ENCODE peak calls at places on chromosomes 12 and 14, in nine cellular contexts. F is stimulated activated CD4-positive, alpha-beta T cell treated with anti-CD3 and anti-CD28 coated beads, Interleukin-1b, Interleukin-23, amount 100 ng/mL, for 1 hour; E is NCI-H1417; X is A172; G is ureter; O is LoVo; I is AG20443; V is stomach; H is activated T-cell treated with anti-CD3 and anti-CD28 coated beads for 1 hour. K is an unnamed sample.

GRCh38 chr12:74539765-74540526 is 2.3 kb downstream of the ATXN7L3B start:
- DNase-seq in F (no peak), E (peak), X (no peak), G (no peak), O (no peak), I (no peak), V (no peak), H (no peak), K (peak)

GRCh38 chr14:72291908-72292688 is 359.9 kb downstream of the RGS6 start:
- DNase-seq in F (no peak), E (peak), X (peak), G (no peak), O (peak), I (peak), V (no peak), H (no peak), K (no peak)

GRCh38 chr14:102838531-102838930 is 61.3 kb downstream of the TRAF3 start:
- DNase-seq in F (no peak), E (no peak), X (no peak), G (no peak), O (no peak), I (no peak), V (no peak), H (no peak), K (no peak)

GRCh38 chr12:64735447-64735846 is 23.8 kb downstream of the GNS start:
- DNase-seq in F (no peak), E (no peak), X (no peak), G (no peak), O (no peak), I (no peak), V (no peak), H (no peak), K (no peak)

GRCh38 chr14:40574780-40575179 is 1031.9 kb upstream of the LRFN5 start:
- DNase-seq in F (no peak), E (no peak), X (no peak), G (no peak), O (no peak), I (no peak), V (no peak), H (no peak), K (no peak)

GRCh38 chr12:57419495-57419894 is 11.3 kb downstream of the R3HDM2 start:
- DNase-seq in F (no peak), E (no peak), X (no peak), G (no peak), O (no peak), I (no peak), V (no peak), H (no peak), K (no peak)

GRCh38 chr12:131684015-131684725 is 26.7 kb upstream of the SFSWAP start:
- DNase-seq in F (no peak), E (no peak), X (no peak), G (no peak), O (no peak), I (no peak), V (no peak), H (no peak), K (no peak)

GRCh38 chr14:35083530-35084150 is 37.6 kb downstream of the FAM177A1 start:
- DNase-seq in F (no peak), E (no peak), X (no peak), G (no peak), O (no peak), I (no peak), V (no peak), H (no peak), K (no peak)

GRCh38 chr12:114682920-114683708 is 861 bp downstream of the TBX3 start:
- DNase-seq in F (no peak), E (no peak), X (peak), G (no peak), O (peak), I (peak), V (peak), H (no peak), K (no peak)

GRCh38 chr12:63918788-63919300 is 74.3 kb downstream of the SRGAP1 start:
- DNase-seq in F (no peak), E (no peak), X (peak), G (no peak), O (peak), I (no peak), V (no peak), H (no peak), K (no peak)

GRCh38 chr12:124273630-124274029 is 21.3 kb upstream of the RFLNA start:
- DNase-seq in F (no peak), E (peak), X (peak), G (no peak), O (peak), I (peak), V (no peak), H (no peak), K (no peak)

K was measured in Right ventricle myocardium inferior.